ENCODE peak calls at places on chromosome 11, in nine cellular contexts. Q, G, I, Y, K, A, L, V and N are unnamed samples.

GRCh38 chr11:42234381-42235035 is 775.1 kb upstream of the LRRC4C start:
- DNase-seq in I (no peak), Q (no peak), L (no peak), Y (peak; percentile 90), G (no peak), K (peak; percentile 26), A (no peak), V (no peak), N (no peak)

GRCh38 chr11:61091373-61092279 is 10.7 kb upstream of the CD5 start:
- DNase-seq in K (peak; percentile 13), I (peak; percentile 84), Q (no peak), G (no peak), A (no peak), V (no peak), L (no peak), Y (no peak), N (no peak)

GRCh38 chr11:73140213-73141030 is 1.7 kb downstream of the FCHSD2 start:
- DNase-seq in I (peak; percentile 36), Y (no peak), G (no peak), K (peak; percentile 27), A (peak; percentile 38), V (peak; percentile 30), Q (no peak), L (no peak), N (no peak)

GRCh38 chr11:68582416-68583046 is 101.8 kb upstream of the GAL start:
- DNase-seq in I (no peak), G (no peak), K (peak; percentile 7), A (no peak), L (no peak), Y (no peak), Q (no peak), V (no peak), N (no peak)

GRCh38 chr11:45725121-45725520 is 59.7 kb upstream of the CHST1 start:
- DNase-seq in A (no peak), I (no peak), K (no peak), Q (no peak), G (no peak), V (no peak), L (no peak), Y (no peak), N (no peak)

GRCh38 chr11:107844041-107844440 is 14.5 kb downstream of the SLC35F2 start:
- DNase-seq in Y (peak; percentile 43), I (no peak), V (no peak), Q (peak; percentile 81), G (no peak), L (no peak), K (peak; percentile 85), A (no peak), N (no peak)

GRCh38 chr11:65301491-65302329 is 13.0 kb upstream of the CDC42EP2 start:
- DNase-seq in V (no peak), L (no peak), I (no peak), A (no peak), Q (no peak), G (no peak), Y (no peak), K (no peak), N (no peak)

GRCh38 chr11:124946735-124947141 is 7.3 kb upstream of the CCDC15 start:
- DNase-seq in I (no peak), G (peak; percentile 56), L (no peak), V (no peak), Y (peak; percentile 33), A (no peak), Q (no peak), K (peak; percentile 86), N (no peak)

GRCh38 chr11:45982656-45983470 is 60.4 kb downstream of the LARGE2 start:
- DNase-seq in Q (peak; percentile 18), I (peak; percentile 73), K (peak; percentile 62), V (peak; percentile 79), L (no peak), Y (peak; percentile 38), G (no peak), A (no peak), N (no peak)

GRCh38 chr11:16408619-16409018 is 52.3 kb upstream of the SOX6 start:
- DNase-seq in Y (no peak), Q (no peak), L (no peak), G (no peak), V (no peak), I (no peak), K (no peak), A (no peak), N (no peak)

GRCh38 chr11:62708423-62709261 is 1.2 kb downstream of the GNG3 start:
- DNase-seq in Q (no peak), I (peak; percentile 60), V (peak; percentile 53), K (peak; percentile 34), A (no peak), L (peak; percentile 14), Y (no peak), G (no peak), N (no peak)

GRCh38 chr11:110031171-110031570 is 62.0 kb upstream of the ZC3H12C start:
- DNase-seq in K (no peak), Y (no peak), A (no peak), Q (peak; percentile 23), I (no peak), L (no peak), G (no peak), V (no peak), N (no peak)

GRCh38 chr11:58905716-58906547 is 33.4 kb upstream of the GLYATL1 start:
- DNase-seq in K (peak; percentile 93), Q (peak; percentile 82), Y (peak; percentile 90), L (no peak), I (no peak), A (peak; percentile 73), V (no peak), G (peak; percentile 57), N (no peak)

GRCh38 chr11:36164522-36165250 is 124.5 kb downstream of the COMMD9 start:
- DNase-seq in L (no peak), V (no peak), A (no peak), K (no peak), G (no peak), Q (peak; percentile 48), I (no peak), Y (peak; percentile 29), N (no peak)

GRCh38 chr11:45704133-45704532 is 38.7 kb upstream of the CHST1 start:
- DNase-seq in L (no peak), G (no peak), Q (no peak), K (no peak), V (no peak), A (no peak), Y (no peak), I (no peak), N (no peak)

GRCh38 chr11:44968510-44968909 is 17.8 kb upstream of the TP53I11 start:
- DNase-seq in G (no peak), K (no peak), L (no peak), A (no peak), I (no peak), Y (no peak), V (no peak), Q (no peak), N (no peak)

GRCh38 chr11:64755681-64756361 is 4.0 kb downstream of the PYGM start:
- DNase-seq in I (no peak), V (no peak), K (no peak), L (no peak), G (peak; percentile 4), Y (no peak), Q (no peak), A (no peak), N (no peak)

GRCh38 chr11:79236541-79236971 is 204.3 kb downstream of the TENM4 start:
- DNase-seq in L (no peak), K (peak; percentile 64), V (no peak), A (no peak), Y (peak; percentile 91), I (no peak), Q (no peak), G (no peak), N (no peak)

GRCh38 chr11:104432981-104433380 is 269.0 kb upstream of the PDGFD start:
- DNase-seq in V (no peak), I (no peak), Q (no peak), K (no peak), G (no peak), Y (no peak), L (no peak), A (no peak), N (no peak)

GRCh38 chr11:59273008-59273841 is 60.5 kb upstream of the MPEG1 start:
- DNase-seq in A (no peak), L (no peak), Y (no peak), V (no peak), I (no peak), K (no peak), Q (no peak), G (no peak), N (no peak)

GRCh38 chr11:1570896-1571759 is 943 bp downstream of the DUSP8 start:
- DNase-seq in L (no peak), I (peak; percentile 47), V (no peak), K (no peak), Y (no peak), Q (no peak), A (no peak), G (no peak), N (no peak)

GRCh38 chr11:67606477-67607295 is at the start of gene NDUFV1:
- DNase-seq in G (peak; percentile 96), L (peak; percentile 95), K (peak; percentile 88), Q (peak; percentile 72), I (peak; percentile 97), V (peak; percentile 96), A (peak; percentile 88), Y (peak; percentile 83), N (peak; percentile 72)

GRCh38 chr11:28049338-28050216 is 58.4 kb downstream of the KIF18A start:
- DNase-seq in Q (peak; percentile 51), Y (peak; percentile 45), K (no peak), A (no peak), G (no peak), I (no peak), L (no peak), V (no peak), N (peak; percentile 5)